ENCODE peak calls at places on chromosomes 13 and 19, in nine cellular contexts. Q is memory B cell; I is stimulated activated naive CD8-positive, alpha-beta T cell treated with anti-CD3 and anti-CD28 coated beads, Interleukin-15, amount 100 ng/mL, for 72 hours; C is activated CD8-positive, alpha-beta T cell treated with anti-CD3 and anti-CD28 coated beads, Interleukin-2, amount 10 ng/mL, durations not matched to agents 7 days and 5 days; S is ascending aorta; J is bronchial epithelial cell; G is heart right ventricle; F is HTR-8/SVneo; K is WERI-Rb-1. N is an unnamed sample.
A peak's percentile ranks its signal among the peaks of the same experiment; 100 is the strongest.

GRCh38 chr19:48330012-48330681 is 4.8 kb downstream of the EMP3 start:
- DNase-seq in C (peak; percentile 94), Q (peak; percentile 63), J (peak; percentile 69), F (no peak), K (peak; percentile 93), S (no peak), G (peak; percentile 74), I (peak; percentile 86), N (peak; percentile 77)

GRCh38 chr19:5891572-5891937 is 12.0 kb downstream of the NDUFA11 start:
- DNase-seq in I (no peak), J (no peak), S (no peak), F (no peak), G (no peak), Q (no peak), C (no peak), K (no peak), N (no peak)

GRCh38 chr13:59680429-59681024 is 483.2 kb downstream of the DIAPH3 start:
- DNase-seq in F (peak; percentile 1), K (no peak), I (no peak), G (no peak), Q (no peak), S (no peak), J (peak; percentile 38), C (no peak), N (no peak)

GRCh38 chr19:44777715-44778347 is at the start of gene CBLC:
- DNase-seq in S (no peak), J (peak; percentile 87), F (no peak), C (no peak), Q (no peak), K (no peak), G (no peak), I (no peak), N (no peak)

GRCh38 chr19:34838753-34839431 is 65.9 kb upstream of the ZNF599 start:
- DNase-seq in G (peak; percentile 33), I (peak; percentile 9), Q (no peak), F (no peak), J (no peak), K (peak; percentile 19), S (no peak), C (no peak), N (no peak)

GRCh38 chr19:1000095-1000494 is at the start of gene GRIN3B:
- DNase-seq in I (peak; percentile 65), G (peak; percentile 50), Q (peak; percentile 49), S (no peak), K (peak; percentile 90), C (peak; percentile 76), F (peak; percentile 82), J (peak; percentile 33), N (peak; percentile 26)

GRCh38 chr19:40666803-40667438 is 23.5 kb downstream of the NUMBL start:
- DNase-seq in J (no peak), Q (no peak), S (no peak), C (no peak), G (no peak), I (no peak), K (no peak), F (no peak), N (no peak)

GRCh38 chr13:113835461-113836274 is 28.2 kb downstream of the GAS6 start:
- DNase-seq in J (no peak), Q (no peak), S (no peak), C (no peak), I (no peak), K (peak; percentile 84), F (no peak), G (peak; percentile 8), N (no peak)

GRCh38 chr19:8334458-8335342 is 8.4 kb downstream of the KANK3 start:
- DNase-seq in I (peak; percentile 47), Q (no peak), S (no peak), K (peak; percentile 83), J (peak; percentile 80), C (peak; percentile 60), G (peak; percentile 52), F (peak; percentile 87), N (no peak)

GRCh38 chr19:10238172-10238783 is 7.1 kb upstream of the S1PR2 start:
- DNase-seq in Q (no peak), J (peak; percentile 75), G (peak; percentile 71), F (no peak), K (no peak), I (no peak), C (no peak), S (no peak), N (no peak)

GRCh38 chr13:84653915-84654534 is 771.8 kb upstream of the SLITRK1 start:
- DNase-seq in J (no peak), K (no peak), Q (no peak), I (no peak), G (peak; percentile 54), S (no peak), F (no peak), C (no peak), N (no peak)

GRCh38 chr19:14767466-14767971 is 10.8 kb downstream of the ADGRE2 start:
- DNase-seq in G (no peak), I (no peak), F (no peak), K (no peak), J (no peak), C (no peak), S (no peak), Q (no peak), N (no peak)

GRCh38 chr19:29303707-29304090 is 90.7 kb upstream of the UQCRFS1 start:
- DNase-seq in G (no peak), F (no peak), I (no peak), C (no peak), Q (no peak), S (no peak), J (no peak), K (no peak), N (no peak)

GRCh38 chr19:45863840-45864628 is at the start of gene FOXA3:
- DNase-seq in J (no peak), Q (peak; percentile 63), S (no peak), C (peak; percentile 59), G (peak; percentile 43), K (peak; percentile 77), I (peak; percentile 71), F (no peak), N (peak; percentile 37)

GRCh38 chr13:76886005-76886291 is 257 bp downstream of the KCTD12 start:
- DNase-seq in I (no peak), Q (no peak), F (no peak), C (no peak), J (no peak), G (no peak), K (no peak), S (no peak), N (no peak)

GRCh38 chr19:16530540-16531379 is 11.5 kb downstream of the CHERP start:
- DNase-seq in Q (no peak), J (no peak), S (no peak), I (no peak), K (no peak), F (no peak), C (no peak), G (no peak), N (no peak)

GRCh38 chr13:105159794-105160193 is 1375.7 kb downstream of the EFNB2 start:
- DNase-seq in Q (no peak), I (no peak), K (no peak), S (no peak), F (no peak), G (no peak), C (no peak), J (no peak), N (no peak)

GRCh38 chr19:47991191-47991808 is 670 bp downstream of the BSPH1 start:
- DNase-seq in Q (no peak), S (no peak), J (no peak), G (no peak), K (no peak), F (no peak), I (no peak), C (no peak), N (no peak)

GRCh38 chr13:51452391-51453307 is at the start of gene INTS6:
- DNase-seq in S (peak; percentile 98), Q (peak; percentile 99), J (peak; percentile 95), I (peak; percentile 99), F (peak; percentile 90), C (peak; percentile 99), K (peak; percentile 95), G (peak; percentile 99), N (peak; percentile 99)

GRCh38 chr13:100473087-100473486 is 115.5 kb downstream of the GGACT start:
- DNase-seq in K (no peak), I (no peak), C (no peak), J (no peak), Q (no peak), F (no peak), G (no peak), S (no peak), N (no peak)

GRCh38 chr13:94967183-94968039 is 255.1 kb upstream of the SOX21 start:
- DNase-seq in J (no peak), I (peak; percentile 32), K (peak; percentile 63), C (no peak), S (no peak), F (no peak), Q (no peak), G (no peak), N (no peak)

GRCh38 chr19:15825753-15826152 is 10.3 kb upstream of the OR10H1 start:
- DNase-seq in Q (no peak), G (no peak), S (no peak), C (no peak), F (no peak), I (no peak), K (no peak), J (no peak), N (no peak)

GRCh38 chr13:112845511-112846144 is 123.4 kb upstream of the MCF2L start:
- DNase-seq in S (no peak), F (no peak), Q (no peak), G (no peak), J (no peak), K (no peak), I (no peak), C (no peak), N (no peak)

GRCh38 chr19:33687761-33688656 is 66.3 kb downstream of the CHST8 start:
- DNase-seq in S (no peak), I (no peak), Q (no peak), G (no peak), K (peak; percentile 23), J (no peak), F (no peak), C (no peak), N (no peak)

GRCh38 chr13:112885242-112885781 is 83.7 kb upstream of the MCF2L start:
- DNase-seq in J (no peak), K (no peak), I (no peak), G (no peak), C (no peak), F (no peak), Q (no peak), S (no peak), N (no peak)

GRCh38 chr19:41276231-41276630 is 12.1 kb downstream of the HNRNPUL1 start:
- DNase-seq in F (no peak), G (no peak), I (no peak), Q (no peak), J (no peak), K (no peak), S (no peak), C (no peak), N (no peak)

GRCh38 chr13:27086599-27087265 is 84.9 kb downstream of the USP12 start:
- DNase-seq in C (no peak), G (no peak), Q (no peak), K (no peak), S (no peak), J (no peak), F (no peak), I (no peak), N (no peak)

GRCh38 chr19:10797078-10797477 is 38.9 kb downstream of the TMED1 start:
- DNase-seq in J (no peak), S (no peak), C (peak; percentile 53), Q (no peak), I (no peak), F (no peak), G (no peak), K (no peak), N (peak; percentile 52)

GRCh38 chr19:45526143-45526542 is 18.9 kb downstream of the VASP start:
- DNase-seq in I (no peak), C (no peak), Q (no peak), F (peak; percentile 74), K (peak; percentile 83), J (peak; percentile 64), G (peak; percentile 73), S (no peak), N (no peak)

GRCh38 chr13:31947105-31947504 is 84.5 kb upstream of the FRY start:
- DNase-seq in K (no peak), C (no peak), S (no peak), F (no peak), G (no peak), I (no peak), J (no peak), Q (no peak), N (no peak)

GRCh38 chr13:100396771-100397170 is 191.8 kb downstream of the GGACT start:
- DNase-seq in C (no peak), G (no peak), F (no peak), J (no peak), S (no peak), K (no peak), I (no peak), Q (no peak), N (no peak)